ENCODE peak calls at places on chromosomes 13 and 19, in six cellular contexts. D, P, F, O, J and C are unnamed samples.

GRCh38 chr13:28584873-28585317 is 74.0 kb upstream of the POMP start:
- DNase-seq in D (no peak), P (no peak), F (peak), O (no peak), J (no peak), C (no peak)

GRCh38 chr19:44948763-44949374 is 3.0 kb downstream of the APOC2 start:
- DNase-seq in D (no peak), P (no peak), F (peak), O (no peak), J (no peak), C (no peak)

GRCh38 chr13:30423891-30424290 is 1.6 kb downstream of the UBE2L5 start:
- DNase-seq in D (no peak), P (no peak), F (no peak), O (no peak), J (no peak), C (peak)

GRCh38 chr13:28392428-28392827 is 102.5 kb downstream of the FLT1 start:
- DNase-seq in D (no peak), P (no peak), F (no peak), O (no peak), J (no peak), C (no peak)

GRCh38 chr13:31675521-31675953 is 63.8 kb upstream of the RXFP2 start:
- DNase-seq in D (no peak), P (no peak), F (peak), O (no peak), J (no peak), C (no peak)

GRCh38 chr13:40503966-40504591 is 162.4 kb downstream of the FOXO1 start:
- DNase-seq in D (no peak), P (no peak), F (peak), O (no peak), J (peak), C (no peak)

GRCh38 chr19:10520652-10521318 is 3.5 kb upstream of the S1PR5 start:
- DNase-seq in D (no peak), P (peak), F (no peak), O (no peak), J (no peak), C (no peak)

GRCh38 chr13:45333973-45334922 is 6.7 kb downstream of the TPT1 start:
- DNase-seq in D (no peak), P (no peak), F (peak), O (no peak), J (no peak), C (no peak)

GRCh38 chr13:87671031-87671823 is at the start of gene SLITRK5:
- DNase-seq in D (peak), P (peak), F (peak), O (peak), J (peak), C (peak)

GRCh38 chr13:48251616-48252081 is 18.6 kb downstream of the ITM2B start:
- DNase-seq in D (no peak), P (no peak), F (peak), O (peak), J (no peak), C (no peak)

GRCh38 chr13:98549006-98549727 is 27.7 kb downstream of the STK24 start:
- DNase-seq in D (no peak), P (no peak), F (peak), O (no peak), J (no peak), C (no peak)

GRCh38 chr19:18875726-18876125 is 20.2 kb downstream of the CERS1 start:
- DNase-seq in D (no peak), P (no peak), F (peak), O (no peak), J (no peak), C (no peak)

GRCh38 chr13:37869756-37870488 is at the start of gene TRPC4:
- DNase-seq in D (peak), P (no peak), F (peak), O (peak), J (peak), C (peak)

GRCh38 chr13:90185734-90186133 is 1161.8 kb upstream of the MIR17HG start:
- DNase-seq in D (no peak), P (no peak), F (no peak), O (no peak), J (no peak), C (no peak)

GRCh38 chr19:45211751-45212381 is 33.3 kb downstream of the BLOC1S3 start:
- DNase-seq in D (peak), P (peak), F (no peak), O (peak), J (no peak), C (no peak)

GRCh38 chr19:3942790-3943409 is 10.0 kb downstream of the NMRK2 start:
- DNase-seq in D (no peak), P (no peak), F (no peak), O (no peak), J (no peak), C (no peak)

GRCh38 chr19:47598407-47599349 is 10.3 kb upstream of the BICRA start:
- DNase-seq in D (no peak), P (peak), F (peak), O (peak), J (peak), C (peak)

GRCh38 chr13:81773263-81773662 is 1432.3 kb upstream of the SPRY2 start:
- DNase-seq in D (no peak), P (no peak), F (no peak), O (no peak), J (no peak), C (no peak)

GRCh38 chr13:49308104-49308875 is 60.6 kb downstream of the CDADC1 start:
- DNase-seq in D (peak), P (peak), F (peak), O (peak), J (no peak), C (peak)

GRCh38 chr19:12156254-12157058 is at the start of gene ZNF625:
- DNase-seq in D (peak), P (peak), F (peak), O (peak), J (no peak), C (peak)

GRCh38 chr13:49561064-49561410 is 24.3 kb downstream of the RCBTB1 start:
- DNase-seq in D (no peak), P (no peak), F (no peak), O (no peak), J (no peak), C (no peak)

GRCh38 chr13:114108894-114109293 is 23.5 kb downstream of the RASA3 start:
- DNase-seq in D (peak), P (peak), F (no peak), O (no peak), J (no peak), C (no peak)

GRCh38 chr13:23411220-23411619 is 22.3 kb downstream of the SACS start:
- DNase-seq in D (no peak), P (no peak), F (no peak), O (no peak), J (no peak), C (no peak)

GRCh38 chr13:50376895-50377575 is 361.8 kb downstream of the KCNRG start:
- DNase-seq in D (no peak), P (no peak), F (no peak), O (no peak), J (no peak), C (no peak)

GRCh38 chr19:3041756-3042517 is 12.9 kb upstream of the TLE2 start:
- DNase-seq in D (no peak), P (no peak), F (no peak), O (no peak), J (no peak), C (no peak)

GRCh38 chr13:32581177-32581786 is 5.0 kb upstream of the PDS5B start:
- DNase-seq in D (no peak), P (no peak), F (peak), O (no peak), J (no peak), C (no peak)

GRCh38 chr19:4054471-4055208 is 12.1 kb downstream of the ZBTB7A start:
- DNase-seq in D (peak), P (peak), F (no peak), O (no peak), J (no peak), C (no peak)

GRCh38 chr13:63731896-63732295 is 2316.2 kb upstream of the PCDH20 start:
- DNase-seq in D (no peak), P (peak), F (no peak), O (no peak), J (no peak), C (no peak)

GRCh38 chr13:59691501-59692066 is 472.1 kb downstream of the DIAPH3 start:
- DNase-seq in D (no peak), P (no peak), F (no peak), O (no peak), J (no peak), C (no peak)

GRCh38 chr13:33087091-33087490 is 70.9 kb downstream of the KL start:
- DNase-seq in D (no peak), P (no peak), F (no peak), O (no peak), J (no peak), C (no peak)

GRCh38 chr13:26719356-26719945 is 41.1 kb downstream of the GPR12 start:
- DNase-seq in D (no peak), P (no peak), F (no peak), O (no peak), J (no peak), C (peak)

GRCh38 chr13:26482451-26483197 is 74.9 kb upstream of the WASF3 start:
- DNase-seq in D (no peak), P (peak), F (peak), O (peak), J (peak), C (no peak)

GRCh38 chr19:2536461-2536860 is 60.5 kb downstream of the GADD45B start:
- DNase-seq in D (peak), P (no peak), F (no peak), O (peak), J (no peak), C (no peak)

GRCh38 chr19:18895038-18895827 is 725 bp downstream of the CERS1 start:
- DNase-seq in D (no peak), P (no peak), F (peak), O (peak), J (peak), C (no peak)

GRCh38 chr19:8319807-8320520 is 1.2 kb downstream of the NDUFA7 start:
- DNase-seq in D (no peak), P (no peak), F (no peak), O (no peak), J (no peak), C (no peak)

GRCh38 chr19:533485-534058 is 2.0 kb downstream of the CDC34 start:
- DNase-seq in D (no peak), P (no peak), F (no peak), O (no peak), J (no peak), C (no peak)

GRCh38 chr13:25171517-25172302 is at the start of gene AMER2:
- DNase-seq in D (no peak), P (no peak), F (peak), O (peak), J (no peak), C (no peak)

GRCh38 chr19:29673451-29674371 is 8.4 kb downstream of the PLEKHF1 start:
- DNase-seq in D (no peak), P (peak), F (no peak), O (no peak), J (no peak), C (no peak)

GRCh38 chr19:29672933-29673336 is 7.7 kb downstream of the PLEKHF1 start:
- DNase-seq in D (no peak), P (peak), F (no peak), O (no peak), J (no peak), C (no peak)

GRCh38 chr19:29675120-29675649 is 9.9 kb downstream of the PLEKHF1 start:
- DNase-seq in D (no peak), P (no peak), F (no peak), O (no peak), J (no peak), C (no peak)

GRCh38 chr19:29675650-29676186 is 10.5 kb downstream of the PLEKHF1 start:
- DNase-seq in D (no peak), P (no peak), F (no peak), O (no peak), J (no peak), C (no peak)

DNA sequence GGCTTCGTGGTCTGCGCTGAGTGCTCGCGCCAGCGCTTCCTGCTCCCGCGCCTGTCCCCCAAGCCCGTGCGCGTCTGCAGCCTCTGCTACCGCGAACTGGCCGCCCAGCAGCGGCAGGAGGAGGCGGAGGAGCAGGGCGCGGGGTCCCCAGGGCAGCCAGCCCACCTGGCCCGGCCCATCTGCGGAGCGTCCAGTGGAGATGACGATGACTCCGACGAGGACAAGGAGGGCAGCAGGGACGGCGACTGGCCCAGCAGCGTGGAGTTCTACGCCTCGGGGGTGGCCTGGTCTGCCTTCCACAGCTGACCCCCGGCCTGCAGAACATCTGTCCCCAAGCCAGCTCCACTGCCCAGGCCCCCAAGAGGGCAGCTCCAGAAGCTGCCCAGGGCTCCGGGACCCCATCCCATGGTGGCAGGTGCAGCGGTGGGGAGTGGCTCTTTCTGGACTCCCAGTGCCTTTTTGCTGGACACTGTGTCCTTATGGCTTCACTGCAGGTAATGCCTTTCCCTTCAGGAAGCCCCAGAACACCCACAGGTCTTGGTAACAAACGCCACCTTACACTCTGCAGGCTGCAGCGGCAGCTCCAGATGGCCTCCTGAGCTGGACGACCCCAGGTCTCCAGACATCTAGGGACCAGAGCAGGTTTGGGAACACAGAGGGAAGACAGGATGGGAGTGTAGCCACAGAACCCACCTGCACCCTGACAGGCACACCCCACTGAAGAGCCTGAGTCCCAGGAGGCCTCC is 9.3 kb downstream of the PLEKHF1 start:
- DNase-seq in D (no peak), P (peak), F (no peak), O (no peak), J (no peak), C (no peak)
- TF ChIP-seq CTCF in D (no peak), P (no peak), F (no peak), O (no peak), J (no peak), C (no peak)

DNA sequence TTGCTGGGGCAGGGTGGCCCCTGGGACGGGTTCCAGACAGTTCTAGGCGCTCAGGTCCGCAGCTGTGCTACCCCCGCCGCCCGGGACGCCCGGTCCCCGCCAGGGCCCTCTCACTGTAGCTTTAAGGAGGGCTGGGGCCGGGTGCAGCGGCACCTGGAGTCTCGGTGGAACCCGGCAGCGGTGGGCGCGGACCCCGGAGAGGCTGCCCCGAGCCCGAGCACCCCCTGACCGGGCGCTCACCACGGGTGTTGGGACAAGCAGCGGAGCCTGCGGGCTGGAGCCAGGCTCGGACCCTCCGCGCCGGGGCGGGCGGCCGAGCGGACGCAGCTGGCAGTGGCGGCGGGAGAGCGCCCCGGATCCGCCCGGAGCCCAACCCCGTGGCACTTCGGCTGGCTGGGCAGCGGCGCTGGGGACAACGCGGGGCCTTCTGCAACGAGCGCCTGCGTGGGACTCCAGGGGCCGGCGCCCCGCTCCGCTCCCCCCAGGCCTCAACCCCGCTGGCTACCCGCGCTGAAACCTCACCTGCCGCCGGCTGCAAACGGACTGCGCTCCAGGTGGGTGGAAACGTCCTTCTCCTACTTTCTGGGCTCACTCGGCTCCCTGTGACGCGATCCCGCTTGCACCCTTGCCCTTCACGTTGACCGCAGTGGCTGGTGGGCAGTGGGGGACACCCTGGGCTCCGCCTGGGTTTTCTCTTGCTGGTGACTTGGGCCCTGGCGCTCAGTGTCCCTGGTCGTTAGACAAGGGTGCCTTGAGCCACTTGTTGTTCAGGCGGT is 81.1 kb downstream of the ZNF429 start:
- DNase-seq in D (peak), P (no peak), F (no peak), O (no peak), J (no peak), C (no peak)
- H3K4me3 ChIP-seq in D (peak), P (peak), F (no peak), O (peak), J (no peak), C (peak)

DNA sequence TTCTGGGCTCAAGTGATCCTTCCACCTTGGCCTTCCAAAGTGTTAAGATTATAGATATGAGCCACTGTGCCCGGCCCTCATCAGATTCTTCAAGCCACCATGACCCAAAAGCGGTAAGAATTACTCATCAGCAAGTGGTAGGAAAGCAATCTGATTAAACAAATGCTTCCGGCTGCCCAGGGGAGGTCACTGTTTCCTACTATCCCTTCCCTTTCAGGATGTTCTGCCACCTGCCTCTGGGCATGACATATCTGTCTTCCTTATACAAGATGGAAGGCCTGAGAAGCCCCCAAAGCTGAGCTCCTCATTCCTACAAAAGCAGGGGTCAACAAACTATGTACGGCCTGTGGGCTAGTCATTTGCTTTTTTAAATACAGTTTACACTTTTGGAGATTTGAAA is 6.9 kb downstream of the ABHD8 start:
- DNase-seq in D (no peak), P (no peak), F (peak), O (no peak), J (peak), C (no peak)
- TF ChIP-seq CTCF in D (no peak), P (no peak), F (no peak), O (no peak), J (no peak), C (no peak)

DNA sequence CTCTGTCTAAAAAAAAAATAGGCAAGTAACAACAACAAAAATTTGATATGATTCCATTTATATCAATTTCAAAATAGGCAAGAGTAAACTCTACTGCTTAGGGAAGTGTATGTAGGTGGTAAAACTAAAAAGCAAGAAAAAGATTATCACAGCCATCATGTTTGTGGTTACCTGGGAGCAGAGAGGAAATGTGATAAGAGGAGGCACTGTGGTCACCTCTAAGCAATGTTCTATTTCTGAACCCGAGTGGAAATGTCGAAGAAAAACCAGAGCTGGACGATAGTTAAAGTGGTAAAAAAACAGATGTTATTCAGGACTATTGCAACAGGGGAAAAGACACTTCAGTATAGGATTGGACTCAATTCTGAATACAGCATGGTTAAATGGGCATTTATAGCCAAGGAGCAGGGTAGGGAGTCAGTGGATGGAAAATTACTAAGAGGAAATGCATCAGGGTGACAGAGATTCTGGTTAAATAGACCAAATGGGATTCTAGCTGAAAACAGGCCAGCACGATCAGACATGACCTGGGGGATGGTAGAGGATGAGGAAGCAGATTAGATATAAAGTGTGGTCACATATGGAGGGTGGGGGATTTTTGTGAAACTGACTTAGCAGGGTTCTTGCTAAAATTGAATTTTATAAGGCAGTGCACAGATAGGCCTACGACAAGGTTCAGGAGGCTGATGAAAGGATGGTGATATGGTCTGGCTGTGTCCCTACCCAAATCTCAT is 6.0 kb upstream of the TEX30 start:
- DNase-seq in D (no peak), P (no peak), F (no peak), O (no peak), J (no peak), C (no peak)
- H3K4me3 ChIP-seq in D (no peak), P (no peak), F (no peak), O (no peak), J (no peak), C (no peak)

DNA sequence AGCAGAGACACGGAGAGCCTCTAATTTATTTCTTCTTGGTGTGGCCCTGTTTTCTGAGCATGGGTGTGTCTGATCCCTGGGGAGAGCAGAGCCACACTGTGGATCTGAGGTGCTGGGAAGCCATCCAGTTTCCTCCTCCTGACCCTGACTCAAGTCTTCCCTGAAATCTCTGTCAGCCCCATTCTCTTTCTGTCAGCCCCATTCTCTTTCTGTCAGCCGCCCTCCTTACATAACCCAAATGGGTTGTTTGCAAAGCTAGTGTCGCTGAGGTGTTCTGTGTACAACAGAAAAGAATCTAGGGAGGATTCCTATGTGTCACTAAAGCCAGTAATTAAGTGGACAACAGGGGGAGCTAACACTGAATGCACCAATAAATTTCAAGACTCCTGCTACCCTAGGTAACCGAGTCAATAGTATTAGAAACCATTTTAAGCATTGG is 50.2 kb downstream of the LRCH1 start:
- DNase-seq in D (no peak), P (no peak), F (peak), O (no peak), J (peak), C (no peak)
- TF ChIP-seq CTCF in D (peak), P (no peak), F (peak), O (peak), J (peak), C (no peak)

DNA sequence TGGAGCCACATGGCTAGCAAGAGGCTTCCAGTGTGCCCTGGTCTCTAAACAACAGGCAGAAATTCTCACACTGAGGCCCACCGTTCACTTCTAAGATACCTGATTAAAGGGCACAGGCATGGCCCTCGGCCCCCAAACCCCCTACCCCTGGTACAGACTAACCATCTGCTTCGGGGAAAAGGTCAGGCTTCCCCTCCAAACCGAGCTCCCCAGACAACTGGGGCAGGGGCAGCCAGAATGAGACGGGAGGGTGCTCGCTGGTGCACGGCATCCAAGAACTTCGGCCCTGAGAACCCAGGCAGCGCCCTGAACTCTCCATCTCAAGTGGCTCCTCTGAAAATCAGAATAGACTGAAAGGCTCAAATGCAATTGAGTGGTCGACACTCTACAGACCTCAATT is 5.6 kb downstream of the PPP6R1 start:
- DNase-seq in D (no peak), P (no peak), F (no peak), O (no peak), J (no peak), C (no peak)
- H3K4me3 ChIP-seq in D (no peak), P (no peak), F (no peak), O (no peak), J (no peak), C (no peak)